ENCODE peak calls at places on chromosomes 2 and 18, in nine cellular contexts. M is NCI-H1048, X is tibial artery, H is smooth muscle cell of the brain vasculature, O is mammary epithelial cell, T is LoVo, G is T-helper 17 cell, E is stomach, C is HL-60. D is an unnamed sample.

GRCh38 chr2:191012346-191012745 is 1.6 kb downstream of the STAT1 start:
- DNase-seq in M (no peak), X (no peak), H (no peak), O (no peak), T (no peak), G (no peak), E (no peak), C (no peak), D (no peak)

GRCh38 chr2:118059919-118060478 is 28.3 kb upstream of the INSIG2 start:
- DNase-seq in M (no peak), X (no peak), H (no peak), O (peak), T (no peak), G (no peak), E (no peak), C (peak), D (no peak)

GRCh38 chr18:45967007-45967706 is at the start of gene EPG5:
- DNase-seq in M (peak), X (peak), H (peak), O (peak), T (peak), G (peak), E (peak), C (peak), D (peak)

GRCh38 chr2:158009425-158009824 is 92.3 kb upstream of the UPP2 start:
- DNase-seq in M (no peak), X (no peak), H (no peak), O (no peak), T (no peak), G (no peak), E (no peak), C (no peak), D (no peak)

GRCh38 chr2:241563981-241564595 is 5.5 kb downstream of the BOK start:
- DNase-seq in M (no peak), X (no peak), H (no peak), O (no peak), T (no peak), G (no peak), E (no peak), C (no peak), D (no peak)

GRCh38 chr2:42092084-42092996 is 44.5 kb downstream of the PKDCC start:
- DNase-seq in M (no peak), X (peak), H (no peak), O (peak), T (peak), G (no peak), E (peak), C (no peak), D (peak)

GRCh38 chr2:575030-575727 is 102.0 kb downstream of the TMEM18 start:
- DNase-seq in M (no peak), X (no peak), H (no peak), O (no peak), T (no peak), G (no peak), E (no peak), C (no peak), D (no peak)

GRCh38 chr2:240463274-240463865 is 27.9 kb downstream of the GPC1 start:
- DNase-seq in M (no peak), X (peak), H (no peak), O (no peak), T (no peak), G (peak), E (peak), C (no peak), D (peak)

GRCh38 chr18:34223164-34223892 is 1.4 kb downstream of the NOL4 start:
- DNase-seq in M (no peak), X (no peak), H (no peak), O (peak), T (no peak), G (no peak), E (no peak), C (no peak), D (peak)

GRCh38 chr2:23988371-23988770 is 21.5 kb upstream of the MFSD2B start:
- DNase-seq in M (no peak), X (no peak), H (no peak), O (peak), T (no peak), G (no peak), E (no peak), C (no peak), D (no peak)

GRCh38 chr18:8938817-8939216 is 163.7 kb upstream of the NDUFV2 start:
- DNase-seq in M (no peak), X (no peak), H (no peak), O (no peak), T (no peak), G (no peak), E (no peak), C (no peak), D (no peak)

GRCh38 chr2:180507028-180507427 is 473.4 kb upstream of the UBE2E3 start:
- DNase-seq in M (no peak), X (no peak), H (no peak), O (peak), T (no peak), G (no peak), E (no peak), C (no peak), D (no peak)

GRCh38 chr2:60356346-60356745 is 197.1 kb downstream of the BCL11A start:
- DNase-seq in M (no peak), X (no peak), H (no peak), O (peak), T (no peak), G (no peak), E (no peak), C (no peak), D (no peak)

GRCh38 chr2:120109186-120110061 is 96.5 kb downstream of the EPB41L5 start:
- DNase-seq in M (no peak), X (no peak), H (no peak), O (peak), T (no peak), G (no peak), E (no peak), C (peak), D (no peak)

GRCh38 chr2:144432921-144433320 is 87.0 kb downstream of the ZEB2 start:
- DNase-seq in M (no peak), X (no peak), H (no peak), O (no peak), T (no peak), G (no peak), E (no peak), C (no peak), D (no peak)

GRCh38 chr2:101151859-101152194 is 645 bp upstream of the TBC1D8 start:
- DNase-seq in M (no peak), X (peak), H (no peak), O (no peak), T (no peak), G (no peak), E (no peak), C (no peak), D (no peak)

GRCh38 chr18:13221821-13222220 is 3.3 kb downstream of the LDLRAD4 start:
- DNase-seq in M (no peak), X (peak), H (no peak), O (no peak), T (no peak), G (no peak), E (no peak), C (no peak), D (peak)

GRCh38 chr2:200670313-200670712 is 84.5 kb downstream of the AOX1 start:
- DNase-seq in M (no peak), X (no peak), H (no peak), O (no peak), T (no peak), G (no peak), E (no peak), C (no peak), D (no peak)

GRCh38 chr18:159037-159652 is 788 bp downstream of the USP14 start:
- DNase-seq in M (no peak), X (no peak), H (no peak), O (peak), T (peak), G (no peak), E (no peak), C (no peak), D (no peak)

GRCh38 chr18:10152475-10152874 is 238.7 kb downstream of the VAPA start:
- DNase-seq in M (no peak), X (no peak), H (no peak), O (no peak), T (no peak), G (no peak), E (no peak), C (no peak), D (peak)